ENCODE peak calls at places on chromosomes 1 and 21, in seven cellular contexts. Y is trophoblast cell, X is mesendoderm, K is neuronal stem cell, T is IMR-90, F is mesenchymal stem cell, V is H1. E is an unnamed sample.

GRCh38 chr1:106620521-106620954 is 435.9 kb upstream of the PRMT6 start:
- DNase-seq in F (no peak), T (no peak), Y (no peak), V (no peak), K (no peak), X (no peak), E (no peak)

GRCh38 chr1:94481473-94481933 is 60.1 kb downstream of the F3 start:
- DNase-seq in X (peak; percentile 88), Y (peak; percentile 85), T (peak; percentile 74), F (peak; percentile 78), V (peak; percentile 50), K (peak; percentile 58), E (peak; percentile 70)

GRCh38 chr1:206011057-206011456 is 7.9 kb upstream of the RAB7B start:
- DNase-seq in K (no peak), F (no peak), Y (peak; percentile 63), X (no peak), T (no peak), V (no peak), E (no peak)

GRCh38 chr1:25996966-25997758 is 701 bp downstream of the PAFAH2 start:
- DNase-seq in V (no peak), X (peak; percentile 71), F (peak; percentile 95), T (peak; percentile 71), Y (peak; percentile 82), K (no peak), E (no peak)

GRCh38 chr1:224660074-224660473 is 44.0 kb downstream of the CNIH3 start:
- DNase-seq in Y (no peak), V (no peak), X (no peak), F (no peak), T (no peak), K (no peak), E (no peak)

GRCh38 chr21:38478782-38479181 is 19.5 kb downstream of the ERG start:
- DNase-seq in V (no peak), F (peak; percentile 73), X (no peak), T (peak; percentile 10), Y (no peak), K (no peak), E (no peak)

GRCh38 chr1:26132128-26132824 is 20.7 kb downstream of the PDIK1L start:
- DNase-seq in X (peak; percentile 81), V (peak; percentile 57), K (no peak), F (peak; percentile 17), T (no peak), Y (peak; percentile 23), E (peak; percentile 54)

GRCh38 chr1:179083031-179083345 is 1.1 kb downstream of the TOR3A start:
- DNase-seq in F (peak; percentile 48), V (no peak), X (peak; percentile 73), T (peak; percentile 39), Y (no peak), K (no peak), E (no peak)

GRCh38 chr1:233391338-233391737 is 63.8 kb downstream of the MAP3K21 start:
- DNase-seq in V (no peak), K (no peak), T (no peak), F (no peak), X (peak; percentile 11), Y (no peak), E (no peak)
- H2AK5ac ChIP-seq in V (no peak overlapping the region), K (no peak overlapping the region), T (no peak overlapping the region), F (no peak overlapping the region), X (no peak overlapping the region), Y (no peak overlapping the region), E (no peak overlapping the region)

GRCh38 chr1:200889571-200889970 is 5.1 kb upstream of the INAVA start:
- DNase-seq in K (no peak), X (no peak), F (no peak), V (no peak), T (no peak), Y (no peak), E (no peak)
- H3K18ac ChIP-seq in K (no peak overlapping the region), X (no peak overlapping the region), F (no peak overlapping the region), V (no peak overlapping the region), T (no peak overlapping the region), Y (no peak overlapping the region), E (no peak overlapping the region)

GRCh38 chr1:193614275-193614674 is 427.9 kb upstream of the B3GALT2 start:
- DNase-seq in Y (no peak), V (no peak), T (no peak), K (no peak), X (no peak), F (no peak), E (no peak)

GRCh38 chr1:193614817-193615216 is 428.4 kb upstream of the B3GALT2 start:
- DNase-seq in K (no peak), Y (peak; percentile 47), V (no peak), F (peak; percentile 10), X (peak; percentile 50), T (peak; percentile 79), E (no peak)

GRCh38 chr1:193606035-193606434 is 419.6 kb upstream of the B3GALT2 start:
- DNase-seq in T (no peak), V (no peak), Y (no peak), X (no peak), F (no peak), K (no peak), E (no peak)

DNA sequence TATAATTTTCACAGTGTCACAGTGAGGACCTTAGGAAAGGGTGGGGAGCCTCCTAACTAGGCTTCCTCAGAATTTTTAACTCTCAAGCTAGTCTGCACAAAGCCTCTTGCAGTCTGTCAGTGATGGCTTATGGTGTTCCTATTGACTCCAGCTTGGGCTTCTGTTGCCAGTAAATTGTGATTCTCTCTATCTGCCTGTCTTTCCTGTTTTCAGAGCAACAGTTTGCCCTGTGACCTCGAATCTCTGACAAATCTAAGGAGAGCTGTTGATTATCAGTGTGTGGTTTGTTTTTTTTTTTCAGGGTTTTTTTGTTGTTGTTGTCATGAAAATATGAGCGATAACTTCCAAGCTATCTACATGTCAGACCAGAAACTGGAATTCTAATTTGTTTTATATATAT is 423.2 kb upstream of the B3GALT2 start:
- DNase-seq in X (no peak), V (no peak), Y (no peak), K (no peak), T (no peak), F (no peak), E (no peak)
- H2BK5ac ChIP-seq in X (no peak overlapping the region), V (no peak overlapping the region), Y (no peak overlapping the region), K (no peak overlapping the region), T (no peak overlapping the region), F (no peak overlapping the region), E (no peak overlapping the region)

GRCh38 chr1:183926978-183927377 is 110.5 kb downstream of the COLGALT2 start:
- DNase-seq in K (no peak), Y (peak; percentile 82), X (no peak), T (peak; percentile 75), V (no peak), F (peak; percentile 74), E (no peak)
- H2AK5ac ChIP-seq in K (no peak overlapping the region), Y (peak overlapping the region; percentile 92), X (no peak overlapping the region), T (no peak overlapping the region), V (no peak overlapping the region), F (no peak overlapping the region), E (no peak overlapping the region)

DNA sequence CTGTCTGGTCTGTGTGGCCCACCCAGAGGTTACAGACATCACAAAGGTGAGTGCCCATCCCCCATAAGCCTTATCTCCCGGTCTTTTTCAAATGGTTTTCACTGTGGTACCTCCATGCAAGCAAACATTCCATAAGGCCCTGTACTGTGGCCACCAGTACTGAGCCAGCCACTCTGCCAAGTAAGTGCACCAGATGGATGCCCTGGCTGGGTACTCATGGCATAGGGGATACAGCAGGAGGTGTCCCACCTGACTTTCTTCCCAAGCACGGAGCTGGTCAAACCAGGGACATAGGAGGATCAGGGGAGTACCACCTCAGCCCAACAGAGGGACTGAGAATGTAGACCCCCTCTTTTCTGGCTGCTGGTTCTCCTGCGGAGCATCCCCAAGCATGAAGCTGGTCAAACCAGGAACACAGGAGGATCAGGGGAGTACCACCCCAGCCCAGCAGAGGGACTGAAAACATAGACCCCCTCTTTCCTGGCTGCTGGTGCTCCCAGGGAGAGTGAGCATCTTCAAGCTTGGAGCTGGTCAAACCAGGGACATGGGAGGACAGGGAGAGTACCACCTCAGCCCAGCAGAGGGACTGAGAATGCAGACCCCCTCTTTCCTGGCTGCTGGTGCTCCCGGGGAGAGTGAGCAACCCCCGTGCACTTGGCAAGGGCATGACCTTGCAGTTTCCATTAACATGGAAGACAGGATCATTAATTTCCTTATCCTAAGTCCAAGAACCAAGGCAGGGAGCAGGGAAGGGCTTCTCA is 81.8 kb upstream of the KLHDC7A start:
- DNase-seq in K (no peak), Y (no peak), V (no peak), X (peak; percentile 63), T (no peak), F (no peak), E (peak; percentile 55)
- H3K18ac ChIP-seq in K (peak overlapping the region; percentile 1), Y (no peak overlapping the region), V (peak overlapping the region; percentile 34), X (no peak overlapping the region), T (no peak overlapping the region), F (no peak overlapping the region), E (no peak overlapping the region)

E was measured in H9.